ENCODE peak calls at places on chromosomes 5 and 9, in five cellular contexts. S is K562, D is SK-N-SH, F is GM12878, Y is HepG2. P is an unnamed sample.
A peak's percentile ranks its signal among the peaks of the same experiment; 100 is the strongest.

GRCh38 chr5:81767938-81768337 is 17.0 kb upstream of the SSBP2 start:
- DNase-seq in S (no peak), D (no peak), F (no peak), Y (no peak), P (no peak)

GRCh38 chr9:134537891-134538520 is 103.6 kb upstream of the COL5A1 start:
- DNase-seq in S (no peak), D (no peak), F (no peak), Y (no peak), P (no peak)

GRCh38 chr5:150559701-150560100 is 51.8 kb downstream of the NDST1 start:
- DNase-seq in S (no peak), D (no peak), F (no peak), Y (no peak), P (no peak)

GRCh38 chr9:108953983-108954574 is 19.9 kb downstream of the ABITRAM start:
- DNase-seq in S (peak; percentile 22), D (peak; percentile 40), F (no peak), Y (peak; percentile 61), P (peak; percentile 26)

GRCh38 chr9:15584383-15584782 is 31.5 kb downstream of the CCDC171 start:
- DNase-seq in S (no peak), D (no peak), F (no peak), Y (no peak), P (no peak)

GRCh38 chr9:16337322-16338029 is 533.0 kb downstream of the BNC2 start:
- DNase-seq in S (no peak), D (no peak), F (no peak), Y (no peak), P (no peak)

GRCh38 chr9:83981126-83981871 is 694 bp downstream of the RMI1 start:
- DNase-seq in S (no peak), D (peak; percentile 48), F (no peak), Y (no peak), P (no peak)

GRCh38 chr5:133966090-133966489 is 2.3 kb downstream of the C5orf15 start:
- DNase-seq in S (no peak), D (no peak), F (no peak), Y (no peak), P (no peak)

GRCh38 chr5:38831909-38832308 is 13.9 kb upstream of the OSMR start:
- DNase-seq in S (peak; percentile 25), D (peak; percentile 40), F (no peak), Y (peak; percentile 14), P (peak; percentile 40)

GRCh38 chr9:4796988-4797956 is 4.5 kb downstream of the RCL1 start:
- DNase-seq in S (no peak), D (peak; percentile 51), F (no peak), Y (peak; percentile 43), P (peak; percentile 23)

GRCh38 chr5:146130440-146131045 is 25.2 kb upstream of the PLAC8L1 start:
- DNase-seq in S (no peak), D (no peak), F (no peak), Y (peak; percentile 4), P (peak; percentile 6)

GRCh38 chr5:174793684-174794328 is 69.4 kb downstream of the MSX2 start:
- DNase-seq in S (peak; percentile 57), D (peak; percentile 90), F (no peak), Y (peak; percentile 18), P (peak; percentile 88)

GRCh38 chr5:82046268-82046621 is 74.4 kb downstream of the ATG10 start:
- DNase-seq in S (no peak), D (no peak), F (no peak), Y (no peak), P (no peak)

GRCh38 chr9:122780026-122780425 is 8.7 kb upstream of the OR5C1 start:
- DNase-seq in S (no peak), D (no peak), F (no peak), Y (no peak), P (no peak)

GRCh38 chr9:98280574-98280973 is 25.1 kb upstream of the TBC1D2 start:
- DNase-seq in S (no peak), D (peak; percentile 85), F (no peak), Y (no peak), P (peak; percentile 58)

GRCh38 chr9:134724231-134724911 is 82.8 kb downstream of the COL5A1 start:
- DNase-seq in S (no peak), D (no peak), F (no peak), Y (no peak), P (no peak)

DNA sequence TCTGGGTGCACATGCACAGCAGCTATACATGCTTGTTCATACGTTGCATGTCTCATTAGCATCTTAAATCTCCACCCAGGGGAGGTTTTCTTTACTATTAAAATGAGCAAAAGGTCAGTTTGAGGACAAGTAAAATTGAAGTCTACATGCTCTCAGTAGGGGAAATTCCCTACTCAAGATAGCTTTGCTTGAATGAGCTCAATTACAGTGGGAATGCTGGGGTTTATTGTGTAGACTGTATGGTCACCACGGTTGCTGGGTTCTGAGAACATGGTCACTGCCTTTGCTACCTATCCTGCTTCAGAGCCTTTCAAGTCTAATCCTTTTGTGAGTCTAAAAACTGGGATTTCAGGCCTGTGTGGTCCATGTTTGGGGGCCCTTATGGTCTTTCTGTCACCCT is 60.7 kb downstream of the RGS7BP start:
- DNase-seq in S (no peak), D (no peak), F (no peak), Y (no peak), P (no peak)
- TF ChIP-seq FOXM1 in S (no peak), D (no peak), F (no peak), Y (no peak), P (no peak)

GRCh38 chr9:22084336-22085035 is 75.4 kb upstream of the CDKN2B start:
- DNase-seq in S (no peak), D (no peak), F (no peak), Y (peak; percentile 7), P (peak; percentile 44)

GRCh38 chr9:22078081-22078480 is 69.0 kb upstream of the CDKN2B start:
- DNase-seq in S (no peak), D (no peak), F (no peak), Y (no peak), P (no peak)

GRCh38 chr9:22079873-22080341 is 70.8 kb upstream of the CDKN2B start:
- DNase-seq in S (no peak), D (no peak), F (peak; percentile 40), Y (no peak), P (no peak)
- TF ChIP-seq FOXM1 in S (no peak), D (no peak), F (peak; percentile 92), Y (no peak), P (no peak)

GRCh38 chr5:34663771-34664496 is 7.8 kb downstream of the RAI14 start:
- DNase-seq in S (no peak), D (no peak), F (no peak), Y (no peak), P (no peak)

GRCh38 chr5:34658023-34658422 is 1.9 kb downstream of the RAI14 start:
- DNase-seq in S (peak; percentile 70), D (peak; percentile 51), F (no peak), Y (peak; percentile 10), P (peak; percentile 15)

GRCh38 chr5:34657550-34657921 is 1.4 kb downstream of the RAI14 start:
- DNase-seq in S (no peak), D (peak; percentile 38), F (no peak), Y (peak; percentile 16), P (peak; percentile 37)

GRCh38 chr5:34659168-34659567 is 3.0 kb downstream of the RAI14 start:
- DNase-seq in S (no peak), D (no peak), F (no peak), Y (no peak), P (no peak)

GRCh38 chr5:34660444-34660843 is 4.3 kb downstream of the RAI14 start:
- DNase-seq in S (no peak), D (no peak), F (no peak), Y (no peak), P (no peak)
- TF ChIP-seq FOXM1 in S (no peak), D (no peak), F (no peak), Y (no peak), P (no peak)

GRCh38 chr9:100472725-100473261 is at the start of gene TMEFF1:
- DNase-seq in S (peak; percentile 87), D (peak; percentile 97), F (no peak), Y (peak; percentile 30), P (peak; percentile 80)
- TF ChIP-seq FOXM1 in S (no peak), D (no peak), F (no peak), Y (no peak), P (no peak)